ENCODE peak calls at places on chromosomes 4 and X, in five cellular contexts. Y is K562, M is HepG2, R is GM23338, Z is GM12878. S is an unnamed sample. For H3K4me1, the result is how much of the 10 kb centered on the place peaks cover.

GRCh38 chrX:110108381-110108796 is 105.5 kb downstream of the TMEM164 start:
- DNase-seq in Y (no peak), M (no peak), R (no peak), Z (no peak), S (no peak)

GRCh38 chr4:48483777-48484493 is 792 bp downstream of the SLC10A4 start:
- DNase-seq in Y (peak), M (no peak), R (peak), Z (no peak), S (no peak)

GRCh38 chrX:1093586-1094538 is 118.6 kb downstream of the CRLF2 start:
- DNase-seq in Y (no peak), M (no peak), R (no peak), Z (no peak), S (no peak)

GRCh38 chr4:170497105-170497504 is 407.3 kb upstream of the AADAT start:
- DNase-seq in Y (no peak), M (no peak), R (peak), Z (peak), S (no peak)

GRCh38 chrX:1468250-1468772 is 15.6 kb upstream of the ASMTL start:
- DNase-seq in Y (no peak), M (no peak), R (no peak), Z (peak), S (no peak)

GRCh38 chr4:169015237-169015636 is 5.2 kb upstream of the CBR4 start:
- DNase-seq in Y (no peak), M (no peak), R (peak), Z (no peak), S (no peak)

GRCh38 chr4:23333556-23333945 is 556.3 kb downstream of the PPARGC1A start:
- DNase-seq in Y (no peak), M (no peak), R (no peak), Z (no peak), S (no peak)

GRCh38 chrX:19440713-19441112 is 74.6 kb downstream of the MAP3K15 start:
- DNase-seq in Y (no peak), M (no peak), R (no peak), Z (no peak), S (no peak)

GRCh38 chr4:94451669-94452475 is at the start of gene PDLIM5:
- DNase-seq in Y (peak), M (peak), R (peak), Z (peak), S (peak)

GRCh38 chr4:152528060-152528459 is 7.8 kb downstream of the FBXW7 start:
- DNase-seq in Y (peak), M (no peak), R (no peak), Z (no peak), S (no peak)

GRCh38 chr4:85696661-85697060 is 221.7 kb downstream of the ARHGAP24 start:
- DNase-seq in Y (no peak), M (no peak), R (no peak), Z (no peak), S (no peak)

GRCh38 chr4:95084584-95084983 is 326.8 kb downstream of the BMPR1B start:
- DNase-seq in Y (no peak), M (no peak), R (no peak), Z (no peak), S (no peak)

GRCh38 chr4:112888617-112889016 is 160.8 kb upstream of the ANK2 start:
- DNase-seq in Y (no peak), M (no peak), R (no peak), Z (no peak), S (no peak)

GRCh38 chrX:13666836-13667235 is 13.9 kb downstream of the TCEANC start:
- DNase-seq in Y (no peak), M (no peak), R (no peak), Z (no peak), S (no peak)

GRCh38 chrX:22135171-22135711 is 103.1 kb downstream of the PHEX start:
- DNase-seq in Y (no peak), M (no peak), R (no peak), Z (no peak), S (no peak)

GRCh38 chr4:62133977-62134376 is 933.9 kb downstream of the ADGRL3 start:
- DNase-seq in Y (no peak), M (no peak), R (no peak), Z (no peak), S (no peak)

GRCh38 chr4:72442715-72443114 is 126.3 kb downstream of the ADAMTS3 start:
- DNase-seq in Y (no peak), M (no peak), R (no peak), Z (no peak), S (no peak)

GRCh38 chrX:127030011-127030738 is 210.6 kb downstream of the PRR32 start:
- DNase-seq in Y (no peak), M (no peak), R (no peak), Z (no peak), S (no peak)

GRCh38 chrX:120732461-120732860 is 102.6 kb upstream of the C1GALT1C1 start:
- DNase-seq in Y (no peak), M (no peak), R (no peak), Z (no peak), S (no peak)

GRCh38 chr4:78648639-78649363 is 97.2 kb downstream of the ANXA3 start:
- DNase-seq in Y (no peak), M (no peak), R (no peak), Z (no peak), S (no peak)
- H3K4me1 ChIP-seq in Y (under half), M (under half), R (under half), Z (under half), S (under half)

DNA sequence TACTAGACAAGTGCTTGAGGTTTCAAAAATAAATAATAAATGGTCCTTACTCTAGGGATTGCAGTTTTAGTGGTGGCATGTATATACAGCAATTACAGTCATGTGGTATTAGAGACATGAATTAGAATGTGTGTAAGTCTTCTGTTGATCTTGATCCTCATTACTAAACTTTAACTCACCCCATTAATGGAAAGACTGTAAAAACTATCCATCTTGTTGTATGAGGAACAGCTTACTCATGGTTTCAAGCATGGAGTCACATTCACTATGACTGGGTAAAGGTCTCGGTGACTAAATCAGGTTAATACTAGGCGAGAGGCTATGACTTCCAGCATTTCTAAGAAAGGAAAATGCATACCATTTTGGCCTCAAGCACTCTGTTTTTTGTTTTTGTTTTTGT is 107.0 kb upstream of the HPGD start:
- DNase-seq in Y (no peak), M (no peak), R (no peak), Z (no peak), S (no peak)
- TF ChIP-seq REST in Y (no peak), M (no peak), R (no peak), Z (no peak), S (no peak)

DNA sequence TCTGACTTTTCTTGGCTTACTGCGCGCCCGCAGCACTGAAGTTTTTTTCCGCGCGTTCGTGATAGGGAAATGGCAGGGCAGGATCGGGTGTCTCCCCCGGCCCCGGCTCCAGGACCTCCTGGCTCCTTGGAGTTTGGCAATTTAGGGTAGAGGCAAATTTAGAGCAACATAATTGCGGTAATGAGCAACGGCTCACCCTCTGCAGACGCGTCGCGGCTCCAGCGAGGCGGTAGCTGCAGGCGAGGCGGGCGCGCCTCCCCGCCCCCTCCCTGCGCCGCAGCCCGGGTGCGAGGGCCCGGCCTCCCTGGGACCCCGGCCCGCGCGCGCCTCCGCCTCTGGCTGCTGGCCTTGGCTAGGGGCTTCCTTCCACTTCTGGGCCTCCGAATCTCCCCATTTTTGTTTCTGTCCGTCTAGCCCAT is 6.2 kb downstream of the MSX1 start:
- DNase-seq in Y (no peak), M (no peak), R (peak), Z (no peak), S (no peak)
- TF ChIP-seq EZH2 in Y (no peak), M (no peak), R (no peak), Z (no peak), S (no peak)

DNA sequence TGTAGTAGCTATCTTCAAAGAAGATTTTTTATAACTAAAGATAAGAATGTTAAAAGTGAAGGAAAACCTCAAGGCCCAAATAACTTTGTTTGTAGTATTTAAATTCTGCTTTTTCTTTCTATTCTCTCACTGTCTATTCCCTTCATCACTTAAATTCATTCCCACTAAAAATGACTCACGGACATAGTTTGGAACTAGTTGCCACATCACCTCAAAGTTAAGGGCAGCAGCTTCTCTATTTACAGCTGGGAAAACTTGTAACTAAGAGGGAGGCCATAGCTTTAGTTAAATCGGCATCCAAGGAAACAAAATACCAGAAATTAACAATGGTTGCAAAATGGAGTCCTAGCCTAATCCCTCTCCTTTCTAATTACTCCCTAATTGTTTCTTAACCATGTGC is 325.4 kb upstream of the MAGEB2 start:
- DNase-seq in Y (no peak), M (no peak), R (no peak), Z (no peak), S (no peak)
- H3K4me1 ChIP-seq in Y (under half), M (under half), R (under half), Z (under half), S (under half)

GRCh38 chrX:40057405-40057804 is 40.4 kb downstream of the BCOR start:
- DNase-seq in Y (no peak), M (no peak), R (no peak), Z (no peak), S (no peak)
- TF ChIP-seq REST in Y (no peak), M (no peak), R (no peak), Z (no peak), S (no peak)

GRCh38 chr4:184825394-184826314 is at the start of gene ACSL1:
- DNase-seq in Y (peak), M (peak), R (peak), Z (no peak), S (no peak)
- TF ChIP-seq EZH2 in Y (no peak), M (no peak), R (no peak), Z (no peak), S (no peak)

DNA sequence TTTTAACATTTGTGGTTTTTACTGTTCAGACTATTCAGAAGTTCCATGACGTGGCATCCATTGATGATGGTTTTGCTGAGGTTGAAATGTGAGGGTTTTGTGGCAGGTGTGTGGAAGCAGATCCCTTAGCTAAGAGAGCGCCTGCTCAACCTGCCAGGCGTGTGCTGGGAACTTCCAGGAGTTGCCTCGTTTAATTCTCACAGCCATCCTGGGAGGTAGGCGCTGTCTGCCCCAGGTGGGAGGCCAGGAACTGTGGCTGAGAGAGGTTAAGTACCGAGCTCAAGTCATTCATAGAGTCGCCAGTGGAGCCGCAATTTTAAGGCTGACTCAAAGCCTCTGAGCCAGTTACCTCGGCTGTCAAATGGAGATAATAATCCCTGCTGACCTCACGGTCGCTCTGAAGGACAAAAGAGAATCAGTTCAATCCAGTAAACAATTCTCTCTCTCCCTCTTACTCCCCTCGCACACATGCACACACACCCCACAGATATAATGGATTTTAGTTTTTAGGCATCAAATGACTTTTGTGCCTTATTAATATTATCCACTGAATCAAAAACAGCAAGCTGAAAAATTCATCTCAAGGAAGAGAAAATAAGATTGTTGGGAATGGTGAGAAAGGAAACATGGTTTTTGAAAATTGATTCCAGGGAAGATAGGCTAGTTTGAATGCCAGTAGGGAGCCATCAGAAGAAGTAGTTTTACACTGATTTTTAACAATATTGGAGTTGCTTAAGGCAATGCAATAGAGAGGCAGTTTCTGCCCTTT is 171.4 kb downstream of the PTTG2 start:
- DNase-seq in Y (no peak), M (no peak), R (peak), Z (peak), S (no peak)
- H3K4me1 ChIP-seq in Y (under half), M (half or more), R (under half), Z (half or more), S (under half)

DNA sequence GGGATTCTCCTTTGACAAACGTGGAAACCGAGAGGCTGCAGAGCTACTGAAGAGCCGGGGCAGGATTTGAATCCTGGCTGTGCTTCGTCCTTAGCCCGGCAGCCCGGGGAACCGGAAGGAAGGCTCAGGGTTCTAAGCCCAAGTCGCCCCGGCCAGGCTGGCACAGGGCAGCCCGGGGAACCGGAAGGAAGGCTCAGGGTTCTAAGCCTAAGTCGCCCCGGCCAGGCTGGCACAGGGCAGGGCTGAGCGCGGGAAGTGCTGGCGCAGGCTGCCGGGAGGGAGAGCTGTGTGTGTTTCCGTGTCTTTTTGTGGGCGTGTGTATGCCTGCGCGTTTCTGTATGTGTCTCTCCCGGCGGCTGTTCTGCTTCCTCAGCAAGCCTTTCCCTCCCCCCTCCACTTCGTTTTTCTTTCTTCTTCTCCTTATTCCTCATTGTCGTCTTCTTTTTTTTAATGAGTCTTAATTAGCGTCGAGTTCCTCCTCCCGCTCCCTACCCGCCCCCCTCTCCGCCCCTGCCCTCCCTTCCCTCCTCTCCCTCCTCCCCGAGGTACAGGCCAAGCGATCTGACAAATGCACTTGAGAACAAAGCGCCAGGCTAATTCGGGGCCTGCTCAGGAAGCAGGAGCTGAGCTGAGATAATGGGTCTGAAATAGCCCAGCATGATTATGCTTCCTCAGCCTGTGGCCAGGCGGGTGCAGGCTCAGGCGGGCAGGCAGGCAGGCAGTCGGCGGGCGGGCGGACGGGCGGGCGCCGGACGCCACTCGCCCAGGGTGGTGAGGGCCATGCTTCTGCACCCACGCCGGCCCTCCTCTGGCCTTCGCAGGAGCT is 65.9 kb downstream of the EFNB1 start:
- DNase-seq in Y (peak), M (no peak), R (peak), Z (no peak), S (no peak)
- TF ChIP-seq REST in Y (no peak), M (no peak), R (no peak), Z (no peak), S (no peak)

GRCh38 chr4:89838005-89838404 is 1.0 kb upstream of the SNCA start:
- DNase-seq in Y (peak), M (no peak), R (peak), Z (no peak), S (no peak)
- TF ChIP-seq EZH2 in Y (no peak), M (no peak), R (no peak), Z (no peak), S (no peak)